ENCODE peak calls at places on chromosome 10, in nine cellular contexts. R is HL-60, U is A549, D is HCT116, Z is SK-N-SH, C is Panc1, I is GM12878, M is K562, K is HepG2. F is an unnamed sample.
A peak's percentile ranks its signal among the peaks of the same experiment; 100 is the strongest.

GRCh38 chr10:132982301-132982989 is 40.1 kb upstream of the CFAP46 start:
- DNase-seq in R (no peak), U (no peak), D (no peak), Z (no peak), C (no peak), I (no peak), M (no peak), K (no peak), F (no peak)

GRCh38 chr10:80506189-80506575 is 31.5 kb upstream of the SH2D4B start:
- DNase-seq in R (no peak), U (peak; percentile 93), D (peak; percentile 78), Z (no peak), C (no peak), I (no peak), M (no peak), K (peak; percentile 87), F (no peak)

GRCh38 chr10:5461914-5462840 is 37.2 kb downstream of the CALML5 start:
- DNase-seq in R (peak; percentile 9), U (no peak), D (no peak), Z (no peak), C (no peak), I (no peak), M (no peak), K (no peak), F (peak; percentile 32)

GRCh38 chr10:84360634-84361365 is 32.4 kb downstream of the CCSER2 start:
- DNase-seq in R (no peak), U (no peak), D (no peak), Z (no peak), C (no peak), I (no peak), M (no peak), K (no peak), F (peak; percentile 30)

GRCh38 chr10:131132681-131133080 is 178.8 kb downstream of the TCERG1L start:
- DNase-seq in R (no peak), U (no peak), D (no peak), Z (no peak), C (no peak), I (no peak), M (no peak), K (no peak), F (no peak)

GRCh38 chr10:59376817-59377340 is 14.5 kb upstream of the FAM13C start:
- DNase-seq in R (no peak), U (no peak), D (no peak), Z (no peak), C (no peak), I (no peak), M (no peak), K (no peak), F (no peak)

GRCh38 chr10:79159785-79160184 is 91.0 kb downstream of the ZMIZ1 start:
- DNase-seq in R (no peak), U (no peak), D (no peak), Z (peak; percentile 87), C (no peak), I (no peak), M (no peak), K (no peak), F (no peak)

GRCh38 chr10:15579605-15580004 is 140.1 kb downstream of the ITGA8 start:
- DNase-seq in R (no peak), U (no peak), D (no peak), Z (no peak), C (no peak), I (no peak), M (no peak), K (no peak), F (no peak)

GRCh38 chr10:73494877-73495225 is 973 bp downstream of the PPP3CB start:
- DNase-seq in R (no peak), U (no peak), D (no peak), Z (no peak), C (no peak), I (no peak), M (no peak), K (no peak), F (no peak)

GRCh38 chr10:73495884-73496674 is at the start of gene PPP3CB:
- DNase-seq in R (peak; percentile 91), U (peak; percentile 96), D (peak; percentile 94), Z (peak; percentile 95), C (peak; percentile 81), I (peak; percentile 82), M (no peak), K (peak; percentile 92), F (peak; percentile 98)

GRCh38 chr10:73493781-73494180 is 2.0 kb downstream of the PPP3CB start:
- DNase-seq in R (no peak), U (no peak), D (no peak), Z (no peak), C (no peak), I (no peak), M (no peak), K (no peak), F (no peak)

GRCh38 chr10:73494213-73494612 is 1.6 kb downstream of the PPP3CB start:
- DNase-seq in R (no peak), U (no peak), D (no peak), Z (no peak), C (no peak), I (no peak), M (no peak), K (no peak), F (no peak)

GRCh38 chr10:73495226-73495883 is 469 bp downstream of the PPP3CB start:
- DNase-seq in R (peak; percentile 94), U (peak; percentile 92), D (peak; percentile 77), Z (peak; percentile 89), C (peak; percentile 58), I (peak; percentile 69), M (peak; percentile 98), K (peak; percentile 81), F (peak; percentile 70)
- TF ChIP-seq REST in R (peak; percentile 3), U (no peak), D (no peak), Z (peak; percentile 9), C (no peak), I (no peak), M (peak; percentile 82), K (no peak), F (no peak)

GRCh38 chr10:92494522-92494921 is 79.4 kb downstream of the IDE start:
- DNase-seq in R (no peak), U (no peak), D (no peak), Z (no peak), C (no peak), I (no peak), M (no peak), K (no peak), F (no peak)
- TF ChIP-seq REST in R (no peak), U (no peak), D (no peak), Z (no peak), C (no peak), I (no peak), M (no peak), K (no peak), F (no peak)

GRCh38 chr10:71651953-71652352 is 67.6 kb downstream of the C10orf105 start:
- DNase-seq in R (no peak), U (no peak), D (no peak), Z (no peak), C (no peak), I (no peak), M (no peak), K (no peak), F (no peak)
- TF ChIP-seq REST in R (no peak), U (no peak), D (no peak), Z (no peak), C (no peak), I (no peak), M (no peak), K (no peak), F (no peak)

GRCh38 chr10:72659694-72660093 is 32.2 kb upstream of the MCU start:
- DNase-seq in R (no peak), U (peak; percentile 56), D (no peak), Z (no peak), C (no peak), I (no peak), M (no peak), K (peak; percentile 28), F (peak; percentile 31)
- TF ChIP-seq REST in R (no peak), U (no peak), D (no peak), Z (no peak), C (no peak), I (no peak), M (no peak), K (no peak), F (no peak)

DNA sequence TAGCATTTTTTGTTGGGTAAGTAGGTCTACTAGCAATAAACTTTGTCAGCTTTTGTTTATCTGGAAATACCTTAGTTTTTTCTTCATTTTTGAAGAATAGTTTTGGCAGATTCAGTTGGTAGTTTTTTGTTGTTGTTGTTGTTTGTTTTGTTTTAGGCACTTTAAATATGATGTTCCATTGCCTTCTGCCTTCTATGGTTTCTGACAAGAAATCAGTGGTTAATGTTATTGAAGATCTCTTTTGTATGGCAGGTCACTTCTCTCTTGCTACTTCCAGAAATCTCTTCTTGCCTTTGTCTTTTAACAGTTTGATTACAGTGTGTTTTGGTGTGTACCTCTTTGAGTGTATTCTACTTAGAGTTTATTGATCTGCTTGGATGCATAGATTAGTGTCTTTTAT is 41.8 kb upstream of the ZNF365 start:
- DNase-seq in R (no peak), U (no peak), D (no peak), Z (no peak), C (no peak), I (no peak), M (no peak), K (no peak), F (no peak)
- TF ChIP-seq REST in R (no peak), U (no peak), D (no peak), Z (no peak), C (no peak), I (no peak), M (no peak), K (no peak), F (no peak)

DNA sequence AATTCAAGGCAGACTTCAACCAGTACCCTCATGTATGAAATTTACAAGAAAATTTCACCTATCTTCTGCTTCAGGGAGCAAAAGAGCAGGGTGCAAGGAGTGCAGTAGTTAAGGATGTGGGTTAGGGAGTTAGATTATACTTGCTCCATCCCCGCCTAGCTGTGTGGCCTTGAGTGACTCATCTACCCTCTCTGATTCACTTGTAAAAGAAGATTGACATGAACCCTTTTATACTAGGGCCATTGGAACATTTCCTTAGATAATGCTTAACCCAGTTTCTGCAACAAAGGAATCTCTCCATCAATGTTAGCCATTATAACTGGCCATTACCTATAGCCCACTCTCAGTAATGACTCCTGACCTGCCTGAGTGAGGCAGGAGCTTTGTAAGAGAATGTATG is 10.2 kb upstream of the HSPA12A start:
- DNase-seq in R (no peak), U (no peak), D (no peak), Z (no peak), C (no peak), I (no peak), M (no peak), K (no peak), F (no peak)
- TF ChIP-seq REST in R (no peak), U (no peak), D (no peak), Z (no peak), C (no peak), I (no peak), M (no peak), K (no peak), F (no peak)

DNA sequence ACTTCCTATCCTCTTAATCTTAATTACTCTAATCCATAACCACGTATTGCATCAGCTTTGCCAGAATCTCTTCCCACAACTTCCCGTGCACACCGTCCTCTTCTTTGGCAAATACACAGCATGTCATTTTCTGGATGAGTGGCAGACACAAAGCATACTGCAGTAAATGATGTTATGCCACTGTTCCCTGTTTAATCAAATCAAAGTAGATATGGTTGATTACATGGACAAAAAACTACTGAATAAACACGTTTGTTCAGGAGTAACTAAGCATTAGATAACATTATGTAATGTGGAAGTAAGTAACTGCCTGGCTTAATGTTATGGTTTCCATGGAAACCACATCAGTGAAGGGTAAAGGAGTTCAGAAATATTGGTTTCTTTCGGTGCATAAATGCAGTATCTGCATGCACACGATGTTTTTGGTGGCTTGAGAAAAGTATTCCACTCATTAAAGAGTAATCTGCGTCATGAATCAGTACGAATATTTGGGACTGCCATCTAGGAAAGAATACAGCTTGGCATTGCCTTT is 131.3 kb upstream of the PRKCQ start:
- DNase-seq in R (no peak), U (no peak), D (no peak), Z (peak; percentile 46), C (no peak), I (no peak), M (no peak), K (no peak), F (no peak)
- TF ChIP-seq REST in R (no peak), U (no peak), D (no peak), Z (no peak), C (no peak), I (no peak), M (no peak), K (no peak), F (no peak)

F was measured in GM23338.